ENCODE peak calls at places on chromosomes 4 and X, in seven cellular contexts. N is lung microvascular endothelial cell; J is activated CD4-positive, alpha-beta T cell treated with anti-CD3 and anti-CD28 coated beads, Interleukin-2, amount 10 ng/mL, durations not matched to agents 7 days and 5 days; C is GM06990; Q is esophagus squamous epithelium; R is T-helper 9 cell; V is GM23248. Z is an unnamed sample.

GRCh38 chr4:7171191-7171900 is 21.0 kb upstream of the SORCS2 start:
- DNase-seq in Q (no peak), C (no peak), N (no peak), V (peak), R (no peak), J (no peak), Z (no peak)

GRCh38 chr4:89482926-89483595 is 175.5 kb upstream of the GPRIN3 start:
- DNase-seq in C (no peak), V (peak), Q (no peak), N (peak), J (no peak), R (no peak), Z (no peak)

GRCh38 chr4:4860381-4860802 is 927 bp downstream of the MSX1 start:
- DNase-seq in V (no peak), C (no peak), N (peak), Q (no peak), R (no peak), J (no peak), Z (no peak)

GRCh38 chrX:67777148-67777547 is 233.3 kb downstream of the AR start:
- DNase-seq in V (no peak), R (no peak), J (no peak), N (no peak), C (no peak), Q (no peak), Z (no peak)

GRCh38 chr4:138759508-138759907 is 256.1 kb upstream of the NOCT start:
- DNase-seq in N (no peak), V (no peak), C (no peak), Q (no peak), R (no peak), J (no peak), Z (no peak)

GRCh38 chr4:41542526-41543270 is 4.7 kb downstream of the LIMCH1 start:
- DNase-seq in Q (no peak), N (no peak), J (no peak), R (no peak), C (no peak), V (no peak), Z (no peak)

GRCh38 chr4:82652062-82652461 is 90.3 kb upstream of the TMEM150C start:
- DNase-seq in C (no peak), Q (no peak), V (peak), R (no peak), N (peak), J (no peak), Z (no peak)

GRCh38 chrX:151084454-151084853 is 91.9 kb upstream of the GPR50 start:
- DNase-seq in R (no peak), Q (no peak), J (no peak), N (no peak), V (no peak), C (no peak), Z (no peak)

GRCh38 chr4:189659302-189659701 is 281.4 kb upstream of the FRG1 start:
- DNase-seq in C (no peak), R (no peak), N (no peak), J (no peak), Q (no peak), V (no peak), Z (no peak)

GRCh38 chr4:76430519-76431388 is 4.3 kb upstream of the SHROOM3 start:
- DNase-seq in J (peak), Q (no peak), R (no peak), V (peak), N (peak), C (peak), Z (peak)

GRCh38 chr4:80462537-80463207 is 127.1 kb downstream of the CFAP299 start:
- DNase-seq in R (no peak), C (peak), J (no peak), V (peak), N (no peak), Q (no peak), Z (no peak)

GRCh38 chr4:7425171-7425570 is 9.6 kb downstream of the PSAPL1 start:
- DNase-seq in Q (no peak), N (no peak), C (no peak), R (no peak), J (no peak), V (no peak), Z (no peak)

GRCh38 chrX:49951524-49952193 is 29.3 kb downstream of the CLCN5 start:
- DNase-seq in Q (no peak), C (no peak), J (no peak), R (no peak), V (no peak), N (no peak), Z (no peak)

Z was measured in NCI-H187.